ENCODE peak calls at places on chromosomes 11 and 22, in five cellular contexts. Y is CD4-positive, alpha-beta T cell; M is prostate gland; Q is cardiac muscle cell; D is hepatocyte. Z is an unnamed sample. For H3K27me3, the result is how much of the 10 kb centered on the place peaks cover.

GRCh38 chr11:130209128-130209932 is 49.7 kb downstream of the ST14 start:
- DNase-seq in M (peak), Y (no peak), D (no peak), Q (no peak), Z (no peak)

GRCh38 chr22:43356881-43357280 is 13.7 kb upstream of the SCUBE1 start:
- DNase-seq in Q (peak), Y (no peak), D (no peak), M (no peak), Z (no peak)

GRCh38 chr11:125100136-125100535 is 11.3 kb downstream of the TMEM218 start:
- DNase-seq in Y (no peak), D (no peak), Q (no peak), M (no peak), Z (no peak)

GRCh38 chr11:55942785-55943392 is 6.7 kb upstream of the OR5I1 start:
- DNase-seq in Q (peak), M (no peak), Y (no peak), D (peak), Z (no peak)

GRCh38 chr11:18332302-18332701 is 9.9 kb downstream of the GTF2H1 start:
- DNase-seq in Q (no peak), M (no peak), Y (no peak), D (no peak), Z (no peak)

GRCh38 chr11:117199061-117199915 is at the start of gene TAGLN:
- DNase-seq in Y (no peak), Q (peak), M (peak), D (peak), Z (peak)

GRCh38 chr22:49948958-49949913 is 11.3 kb upstream of the PIM3 start:
- DNase-seq in Y (no peak), D (peak), Q (no peak), M (peak), Z (no peak)

GRCh38 chr11:27740362-27741024 is 40.2 kb upstream of the BDNF start:
- DNase-seq in M (no peak), D (no peak), Q (no peak), Y (no peak), Z (no peak)

GRCh38 chr11:116173506-116173905 is 599.3 kb downstream of the BUD13 start:
- DNase-seq in M (no peak), D (no peak), Q (no peak), Y (no peak), Z (no peak)

GRCh38 chr11:90614318-90614717 is 391.5 kb upstream of the CHORDC1 start:
- DNase-seq in D (no peak), Y (no peak), Q (no peak), M (no peak), Z (no peak)

GRCh38 chr11:59676205-59676604 is 7.4 kb upstream of the PATL1 start:
- DNase-seq in Q (no peak), M (no peak), D (peak), Y (no peak), Z (no peak)

GRCh38 chr11:126115820-126116319 is 53.2 kb upstream of the CDON start:
- DNase-seq in Q (no peak), Y (no peak), D (peak), M (peak), Z (peak)

GRCh38 chr11:84316866-84317560 is 1030.8 kb upstream of the CCDC90B start:
- DNase-seq in M (no peak), Y (no peak), Q (no peak), D (peak), Z (no peak)

GRCh38 chr11:77079666-77080065 is 12.9 kb downstream of the CAPN5 start:
- DNase-seq in M (no peak), Y (no peak), D (no peak), Q (no peak), Z (no peak)

DNA sequence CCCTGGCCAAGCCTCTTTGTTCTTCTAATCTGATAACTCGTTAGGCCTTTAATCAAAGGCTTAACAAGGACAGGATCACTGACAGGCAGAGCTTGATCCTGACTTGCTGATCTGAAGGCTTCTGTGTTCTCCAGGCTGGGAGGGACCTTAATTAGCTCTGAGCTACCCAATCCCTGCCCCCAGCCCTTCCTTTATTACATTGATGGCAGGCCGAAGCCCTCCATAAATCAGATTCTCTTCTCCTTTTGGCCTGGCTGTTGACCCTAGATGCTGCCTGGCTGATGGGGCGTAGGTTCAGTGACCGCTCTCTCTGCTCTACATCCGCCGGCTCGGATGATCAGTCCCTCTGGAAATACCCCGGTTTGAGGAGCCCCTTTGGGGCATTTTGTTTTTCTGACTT is 10.2 kb upstream of the RRM1 start:
- DNase-seq in Q (no peak), Y (no peak), D (no peak), M (no peak), Z (no peak)
- H3K27me3 ChIP-seq in Q (under half), Y (under half), D (under half), M (under half), Z (under half)

GRCh38 chr22:41359376-41359775 is 22.4 kb upstream of the TEF start:
- DNase-seq in D (no peak), M (no peak), Q (no peak), Y (no peak), Z (no peak)

GRCh38 chr22:41357191-41357590 is 24.6 kb upstream of the TEF start:
- DNase-seq in Q (no peak), Y (no peak), M (no peak), D (no peak), Z (no peak)

GRCh38 chr22:41356430-41357028 is 25.2 kb upstream of the TEF start:
- DNase-seq in Q (no peak), D (no peak), M (no peak), Y (no peak), Z (no peak)

GRCh38 chr22:41360126-41360525 is 21.6 kb upstream of the TEF start:
- DNase-seq in D (peak), Q (peak), Y (no peak), M (peak), Z (no peak)

DNA sequence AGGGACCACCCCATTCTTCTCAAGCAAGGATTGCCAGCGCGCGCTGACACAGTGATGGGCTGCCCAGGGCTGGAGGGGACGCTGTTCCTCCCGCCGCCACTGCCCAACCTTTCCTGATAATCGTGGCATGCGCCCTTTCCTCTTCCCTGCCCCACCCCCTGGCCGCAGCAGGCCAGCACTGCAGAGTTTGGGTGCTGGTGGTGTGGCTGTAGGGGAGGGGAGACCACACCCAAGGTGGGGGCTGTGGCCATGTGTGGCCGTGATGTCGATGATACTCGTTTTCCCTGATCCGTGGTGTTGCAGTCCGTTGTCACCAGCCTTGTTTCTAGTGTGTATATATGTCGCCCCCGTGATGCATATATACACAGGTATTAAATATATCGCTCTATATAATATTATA is 22.8 kb upstream of the TEF start:
- DNase-seq in Q (no peak), M (no peak), Y (no peak), D (no peak), Z (no peak)
- H3K27ac ChIP-seq in Q (peak), M (no peak), Y (no peak), D (no peak), Z (no peak)

GRCh38 chr11:122294041-122294440 is 178.0 kb upstream of the BLID start:
- DNase-seq in M (no peak), Y (no peak), Q (no peak), D (no peak), Z (no peak)
- H3K27me3 ChIP-seq in M (under half), Y (under half), Q (under half), D (under half), Z (under half)

DNA sequence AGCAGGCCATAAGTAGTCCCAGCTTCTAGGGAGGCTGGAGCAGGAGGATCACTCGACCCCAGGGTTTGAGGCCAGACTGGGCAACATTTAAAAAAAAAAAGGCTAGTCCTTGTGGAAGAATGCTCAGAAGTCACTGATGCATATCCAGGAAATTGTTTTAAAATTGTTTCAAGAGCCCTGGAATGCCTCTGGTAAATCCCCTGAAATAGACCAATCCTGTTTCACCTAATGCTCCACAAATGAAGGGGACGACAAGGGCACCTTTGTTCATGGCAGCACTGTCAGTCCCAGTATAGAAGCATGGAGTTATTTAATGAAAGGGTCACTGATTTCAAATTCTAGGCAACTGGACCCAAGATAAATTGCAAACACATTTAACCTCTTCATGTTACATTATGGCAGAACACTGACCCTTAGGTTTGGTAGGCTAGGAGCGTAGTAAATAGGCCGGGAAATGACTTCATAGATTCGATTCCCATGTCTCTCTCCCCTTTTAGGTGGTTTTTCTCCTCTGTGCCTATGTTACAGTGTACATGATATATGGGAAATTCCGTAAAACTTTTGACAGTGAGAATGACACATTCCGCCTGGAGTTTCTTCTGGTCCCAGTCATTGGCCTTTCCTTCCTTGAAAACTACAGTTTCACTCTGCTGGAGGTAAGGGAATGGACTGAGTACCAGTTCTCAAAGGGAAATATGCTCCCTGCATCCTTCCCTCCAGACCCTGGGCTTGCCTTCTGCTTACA is 11.4 kb downstream of the KDELR3 start:
- DNase-seq in D (no peak), Y (no peak), M (no peak), Q (no peak), Z (no peak)
- H3K27ac ChIP-seq in D (peak), Y (no peak), M (no peak), Q (peak), Z (no peak)

DNA sequence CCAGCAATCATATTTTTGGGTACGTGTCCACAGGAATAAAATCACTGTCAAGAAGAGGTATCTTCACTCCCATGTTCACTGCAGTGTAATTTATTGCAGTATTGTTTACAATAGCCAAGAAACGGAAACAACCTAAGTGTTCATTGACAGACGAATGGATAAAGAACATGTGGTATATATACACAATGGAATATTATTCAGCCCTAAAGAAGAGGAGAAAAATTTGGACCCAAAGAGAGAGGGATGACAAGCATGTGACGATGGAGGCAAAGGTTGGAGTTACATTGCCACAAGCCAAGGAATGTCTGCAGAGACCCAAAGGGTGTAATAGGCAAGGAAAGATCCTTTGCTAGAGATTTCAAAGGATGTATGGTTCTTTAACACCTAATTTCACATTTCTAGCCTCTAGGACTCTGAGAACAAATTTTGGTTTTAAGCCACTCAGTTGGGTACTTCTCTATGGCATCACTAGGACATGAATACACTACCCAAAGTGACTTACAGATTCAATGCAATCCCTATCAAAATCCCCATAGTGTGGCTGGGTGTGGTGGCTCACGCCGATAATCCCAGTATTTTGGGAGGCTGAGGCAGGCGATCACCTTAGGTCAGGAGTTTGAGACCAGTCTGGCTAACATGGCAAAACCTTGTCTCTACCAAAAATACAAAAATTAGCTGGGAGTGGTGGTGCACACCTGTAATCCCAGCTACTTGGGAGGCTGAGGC is 31.1 kb upstream of the TOP3B start:
- DNase-seq in M (no peak), D (no peak), Y (no peak), Q (no peak), Z (no peak)
- H3K27me3 ChIP-seq in M (under half), D (under half), Y (under half), Q (under half), Z (under half)

DNA sequence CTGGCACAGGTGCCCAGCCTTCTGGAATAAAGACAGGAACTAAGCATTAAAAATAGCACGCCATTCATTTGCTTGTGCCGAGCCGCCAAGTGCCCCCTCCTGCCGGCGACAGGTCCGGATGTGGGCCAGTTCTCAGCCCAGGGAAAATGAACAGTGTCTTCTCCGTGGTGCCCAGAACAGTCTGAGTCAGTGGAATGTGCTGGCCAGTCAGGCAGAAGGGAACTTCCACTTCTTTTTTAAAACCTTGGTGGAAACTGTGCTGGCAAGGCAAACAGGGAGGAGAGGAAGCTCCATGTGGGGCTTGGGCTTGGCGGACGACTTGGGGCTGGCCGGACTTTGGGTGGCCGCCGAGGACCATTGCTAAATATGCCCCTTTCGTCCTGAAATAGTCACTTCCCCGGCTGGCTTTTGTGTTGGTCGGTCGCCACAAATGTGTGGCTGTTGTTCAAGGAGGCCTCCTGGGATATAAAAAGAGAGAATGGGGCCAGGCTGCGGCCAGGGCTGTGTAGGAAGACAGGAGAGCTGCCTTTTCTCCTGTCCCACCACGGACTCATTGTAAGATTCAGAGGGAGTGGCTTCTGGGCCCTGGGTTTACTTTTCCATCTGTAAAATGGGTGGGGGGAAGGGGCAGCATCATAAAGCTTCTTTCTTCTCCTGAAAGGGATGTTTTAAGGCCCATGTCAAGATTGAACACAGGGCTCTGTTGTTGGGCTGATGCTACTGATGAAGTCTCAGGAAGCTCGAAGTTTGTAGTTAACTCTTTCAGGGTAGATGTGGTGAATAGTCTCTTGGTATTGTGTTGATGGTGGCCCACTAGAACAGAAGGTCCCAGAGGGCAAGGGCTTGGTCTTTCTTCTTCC is 101.0 kb downstream of the PTPRJ start:
- DNase-seq in Y (no peak), D (no peak), Q (no peak), M (peak), Z (peak)
- H3K27ac ChIP-seq in Y (no peak), D (no peak), Q (no peak), M (peak), Z (peak)

DNA sequence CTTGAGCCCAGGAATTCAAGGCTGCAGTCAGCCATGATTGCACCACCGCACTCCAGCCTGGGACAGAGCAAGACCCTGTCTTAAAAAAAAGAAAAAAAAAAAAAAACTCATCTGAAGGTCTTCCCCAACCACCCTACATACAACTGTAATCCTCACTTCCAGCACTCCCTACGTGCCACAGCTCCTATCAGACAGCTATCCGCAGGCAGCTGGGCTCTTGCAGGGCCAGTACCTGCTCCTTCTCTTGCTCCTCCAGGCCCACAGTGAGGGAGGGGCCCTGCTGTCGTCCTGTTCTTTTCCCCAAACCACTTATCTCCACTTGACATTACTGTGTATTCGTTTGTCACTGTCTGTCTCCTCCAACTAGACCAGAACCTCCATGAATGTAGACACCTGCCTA is 156.1 kb upstream of the NECTIN1 start:
- DNase-seq in Q (peak), M (no peak), Y (no peak), D (no peak), Z (no peak)
- H3K27me3 ChIP-seq in Q (under half), M (under half), Y (under half), D (under half), Z (under half)

GRCh38 chr22:48740086-48740730 is 1087.5 kb downstream of the BRD1 start:
- DNase-seq in M (no peak), Q (no peak), Y (no peak), D (peak), Z (no peak)
- H3K27ac ChIP-seq in M (no peak), Q (no peak), Y (no peak), D (no peak), Z (no peak)